ENCODE peak calls at places on chromosomes 5 and 9, in four cellular contexts. D, X, S and R are unnamed samples.

GRCh38 chr5:95081500-95082355 is 203.2 kb downstream of the MCTP1 start:
- DNase-seq in D (no peak), X (peak), S (peak), R (peak)

GRCh38 chr5:148713735-148714508 is 59.6 kb upstream of the HTR4 start:
- DNase-seq in D (no peak), X (no peak), S (no peak), R (no peak)

GRCh38 chr5:107446972-107447371 is 223.8 kb downstream of the EFNA5 start:
- DNase-seq in D (no peak), X (no peak), S (no peak), R (no peak)

GRCh38 chr5:93581738-93582414 is 857 bp upstream of the NR2F1-AS1 start:
- DNase-seq in D (no peak), X (no peak), S (no peak), R (peak)

GRCh38 chr9:4855861-4856260 is 63.1 kb downstream of the RCL1 start:
- DNase-seq in D (no peak), X (no peak), S (no peak), R (peak)

GRCh38 chr5:77379558-77380061 is 112.5 kb downstream of the WDR41 start:
- DNase-seq in D (no peak), X (no peak), S (peak), R (no peak)

GRCh38 chr9:6955251-6955921 is 197.6 kb downstream of the KDM4C start:
- DNase-seq in D (no peak), X (no peak), S (no peak), R (peak)

GRCh38 chr9:129885018-129885669 is 49.9 kb downstream of the USP20 start:
- DNase-seq in D (peak), X (no peak), S (peak), R (no peak)

GRCh38 chr5:8961956-8962355 is 583.9 kb downstream of the SEMA5A start:
- DNase-seq in D (no peak), X (no peak), S (no peak), R (peak)

GRCh38 chr5:68710514-68710913 is 383.3 kb upstream of the SLC30A5 start:
- DNase-seq in D (no peak), X (no peak), S (peak), R (no peak)

GRCh38 chr9:136546697-136547481 is 1.0 kb upstream of the NOTCH1 start:
- DNase-seq in D (peak), X (no peak), S (no peak), R (peak)

GRCh38 chr9:128085852-128086409 is 17.9 kb downstream of the SLC25A25 start:
- DNase-seq in D (no peak), X (no peak), S (no peak), R (no peak)

GRCh38 chr5:66633754-66634153 is 37.6 kb downstream of the MAST4 start:
- DNase-seq in D (no peak), X (no peak), S (no peak), R (no peak)

GRCh38 chr5:60916646-60917045 is 28.2 kb downstream of the ERCC8 start:
- DNase-seq in D (no peak), X (no peak), S (no peak), R (peak)

GRCh38 chr9:111078391-111079038 is 40.2 kb upstream of the LPAR1 start:
- DNase-seq in D (no peak), X (no peak), S (peak), R (peak)

GRCh38 chr9:75102177-75102790 is 14.0 kb downstream of the OSTF1 start:
- DNase-seq in D (no peak), X (no peak), S (no peak), R (no peak)

GRCh38 chr9:126844085-126844484 is 16.4 kb upstream of the ZBTB34 start:
- DNase-seq in D (no peak), X (no peak), S (no peak), R (peak)

GRCh38 chr9:128733256-128733655 is 9.3 kb upstream of the ZDHHC12 start:
- DNase-seq in D (peak), X (peak), S (no peak), R (peak)

GRCh38 chr9:110919609-110920008 is 118.7 kb downstream of the LPAR1 start:
- DNase-seq in D (no peak), X (peak), S (no peak), R (peak)

GRCh38 chr5:38692346-38692745 is 135.9 kb upstream of the LIFR start:
- DNase-seq in D (no peak), X (no peak), S (no peak), R (no peak)

GRCh38 chr9:37996050-37996811 is 72.8 kb downstream of the SHB start:
- DNase-seq in D (no peak), X (no peak), S (no peak), R (no peak)

GRCh38 chr5:118435131-118435530 is 553.2 kb downstream of the DTWD2 start:
- DNase-seq in D (no peak), X (no peak), S (no peak), R (no peak)

GRCh38 chr9:136438548-136438908 is 1.1 kb downstream of the INPP5E start:
- DNase-seq in D (no peak), X (no peak), S (no peak), R (peak)

GRCh38 chr5:41410737-41411136 is 99.7 kb downstream of the PLCXD3 start:
- DNase-seq in D (no peak), X (no peak), S (no peak), R (no peak)

GRCh38 chr9:111944467-111944866 is 47.9 kb downstream of the UGCG start:
- DNase-seq in D (no peak), X (no peak), S (no peak), R (peak)

GRCh38 chr9:113634597-113635515 is 171.3 kb downstream of the RGS3 start:
- DNase-seq in D (no peak), X (no peak), S (no peak), R (peak)

GRCh38 chr5:68922172-68922987 is 171.4 kb upstream of the SLC30A5 start:
- DNase-seq in D (no peak), X (no peak), S (no peak), R (no peak)

GRCh38 chr9:131614340-131614739 is 69.0 kb downstream of the PRRT1B start:
- DNase-seq in D (no peak), X (no peak), S (no peak), R (no peak)

GRCh38 chr5:179866241-179867078 is 7.8 kb upstream of the MRNIP start:
- DNase-seq in D (no peak), X (no peak), S (peak), R (no peak)

GRCh38 chr5:140563554-140563953 is 844 bp downstream of the APBB3 start:
- DNase-seq in D (no peak), X (no peak), S (no peak), R (no peak)

GRCh38 chr5:179699640-179700298 is 1.0 kb downstream of the CANX start:
- DNase-seq in D (peak), X (peak), S (no peak), R (peak)

GRCh38 chr5:157217289-157218024 is 36.8 kb downstream of the ITK start:
- DNase-seq in D (no peak), X (no peak), S (no peak), R (no peak)

GRCh38 chr5:55578771-55579170 is 44.0 kb upstream of the PLPP1 start:
- DNase-seq in D (no peak), X (no peak), S (no peak), R (peak)

GRCh38 chr5:55575815-55576583 is 41.2 kb upstream of the PLPP1 start:
- DNase-seq in D (no peak), X (no peak), S (no peak), R (peak)

GRCh38 chr5:55580042-55580441 is 45.3 kb upstream of the PLPP1 start:
- DNase-seq in D (no peak), X (no peak), S (no peak), R (no peak)

GRCh38 chr5:55582256-55582655 is 47.5 kb upstream of the PLPP1 start:
- DNase-seq in D (no peak), X (no peak), S (peak), R (no peak)

GRCh38 chr5:55577353-55578060 is 42.7 kb upstream of the PLPP1 start:
- DNase-seq in D (no peak), X (no peak), S (no peak), R (no peak)
- TF ChIP-seq SMC3 in D (no peak), X (no peak), S (no peak), R (no peak)

DNA sequence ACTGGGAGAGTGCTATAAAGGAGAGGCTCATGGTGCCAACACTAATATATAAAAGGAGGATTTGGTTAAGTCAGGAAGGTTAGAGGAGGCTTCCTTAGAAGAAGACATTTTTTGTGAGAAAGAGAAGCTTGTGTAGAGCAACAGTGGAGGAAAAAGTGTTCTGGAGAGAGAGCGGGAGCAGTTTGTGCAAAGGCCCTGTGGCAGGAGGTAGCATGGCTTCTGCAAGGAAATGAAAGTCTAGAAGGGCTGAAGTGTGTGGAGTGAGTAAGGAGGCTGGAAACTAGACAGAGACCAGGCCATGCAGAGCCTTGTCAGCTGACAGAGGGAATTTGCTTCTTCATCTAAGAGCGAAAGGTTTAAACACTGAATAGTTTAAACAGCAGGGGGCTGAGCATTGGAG is 64.4 kb upstream of the ARAP3 start:
- DNase-seq in D (no peak), X (no peak), S (no peak), R (no peak)
- TF ChIP-seq SMC3 in D (no peak), X (no peak), S (no peak), R (no peak)

DNA sequence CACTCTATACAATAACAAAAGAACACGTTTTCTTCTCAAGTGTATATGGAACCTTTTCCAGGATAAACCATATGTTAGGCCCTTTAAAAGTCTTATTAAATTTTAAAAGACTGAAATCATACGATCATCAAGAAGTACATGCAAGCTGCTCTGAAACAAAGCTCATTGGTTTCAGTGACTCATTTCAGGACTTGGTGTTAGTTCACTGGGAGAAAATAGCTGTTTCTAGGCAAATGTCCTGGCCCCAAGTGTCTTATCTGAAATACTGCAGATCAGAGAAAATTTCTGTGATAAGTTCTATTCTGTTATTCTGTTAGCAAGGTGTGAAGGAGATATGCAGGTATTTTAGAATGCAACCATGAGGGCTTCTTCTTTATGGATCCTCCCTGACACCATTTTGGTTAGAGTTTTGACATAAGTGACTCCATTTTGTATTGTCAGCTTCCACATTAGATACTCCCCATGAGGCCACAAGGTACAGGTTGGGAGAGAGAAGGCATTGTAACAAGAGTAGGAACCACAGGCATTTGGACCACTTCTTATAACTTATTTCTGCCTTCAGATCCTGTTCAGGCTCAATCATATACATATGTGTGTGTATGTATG is 7.5 kb upstream of the CCDC180 start:
- DNase-seq in D (no peak), X (no peak), S (peak), R (no peak)
- TF ChIP-seq SMC3 in D (no peak), X (no peak), S (no peak), R (no peak)

GRCh38 chr5:147081256-147081872 is 153.5 kb upstream of the STK32A start:
- DNase-seq in D (no peak), X (no peak), S (no peak), R (no peak)

GRCh38 chr5:147080391-147080790 is 154.4 kb upstream of the STK32A start:
- DNase-seq in D (no peak), X (no peak), S (no peak), R (no peak)

GRCh38 chr5:147085409-147085808 is 149.4 kb upstream of the STK32A start:
- DNase-seq in D (no peak), X (no peak), S (no peak), R (no peak)

DNA sequence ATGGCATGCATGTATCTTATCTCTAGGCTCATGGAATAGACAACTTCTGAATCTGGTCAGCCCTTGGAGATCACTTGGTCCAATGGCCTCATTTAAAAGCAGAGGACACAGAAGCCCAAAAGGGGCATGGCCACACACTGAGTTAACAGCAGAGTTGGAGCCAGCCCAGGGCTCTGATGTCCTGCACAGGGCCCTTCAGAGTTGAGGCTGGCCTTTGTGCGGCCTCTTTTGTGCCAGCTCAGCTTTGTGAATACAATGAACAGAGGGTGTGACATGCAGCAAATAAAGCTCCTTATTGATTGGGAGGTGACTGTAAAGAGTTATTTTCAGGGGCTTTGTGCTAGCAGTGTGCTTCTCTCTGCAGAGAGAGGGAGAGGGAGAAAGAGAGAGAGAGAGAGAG is 150.1 kb upstream of the STK32A start:
- DNase-seq in D (no peak), X (no peak), S (no peak), R (no peak)
- TF ChIP-seq SMC3 in D (no peak), X (no peak), S (no peak), R (no peak)

GRCh38 chr9:33229359-33230120 is 10.4 kb upstream of the SPINK4 start:
- DNase-seq in D (no peak), X (peak), S (no peak), R (no peak)
- TF ChIP-seq SMC3 in D (no peak), X (peak), S (no peak), R (peak)